ENCODE peak calls at places on chromosome 19, in four cellular contexts. K, S, N and R are unnamed samples.

GRCh38 chr19:10514211-10515145 is 2.8 kb downstream of the S1PR5 start:
- DNase-seq in K (no peak), S (no peak), N (no peak), R (no peak)

GRCh38 chr19:41175825-41176734 is 16.9 kb upstream of the CYP2S1 start:
- DNase-seq in K (peak), S (peak), N (peak), R (peak)

GRCh38 chr19:4638828-4639530 is at the start of gene TNFAIP8L1:
- DNase-seq in K (peak), S (peak), N (peak), R (peak)

GRCh38 chr19:33804021-33804799 is 7.5 kb downstream of the KCTD15 start:
- DNase-seq in K (peak), S (peak), N (peak), R (peak)

GRCh38 chr19:4415352-4415751 is 12.9 kb downstream of the CHAF1A start:
- DNase-seq in K (no peak), S (no peak), N (peak), R (no peak)

GRCh38 chr19:46697142-46697960 is 19.6 kb downstream of the PRKD2 start:
- DNase-seq in K (peak), S (peak), N (peak), R (peak)

GRCh38 chr19:47644743-47645499 is 36.0 kb downstream of the BICRA start:
- DNase-seq in K (no peak), S (no peak), N (peak), R (no peak)

GRCh38 chr19:38736413-38737280 is 7.6 kb downstream of the CAPN12 start:
- DNase-seq in K (peak), S (no peak), N (peak), R (no peak)

GRCh38 chr19:43777163-43777700 is 3.5 kb downstream of the KCNN4 start:
- DNase-seq in K (no peak), S (no peak), N (peak), R (no peak)

GRCh38 chr19:47756953-47757608 is 11.7 kb downstream of the NOP53 start:
- DNase-seq in K (no peak), S (no peak), N (no peak), R (no peak)

GRCh38 chr19:14103310-14103709 is 12.8 kb upstream of the SAMD1 start:
- DNase-seq in K (no peak), S (no peak), N (no peak), R (no peak)

GRCh38 chr19:18229474-18229873 is 3.2 kb upstream of the PDE4C start:
- DNase-seq in K (no peak), S (no peak), N (no peak), R (no peak)

GRCh38 chr19:51607077-51607476 is 23.1 kb downstream of the SIGLEC5 start:
- DNase-seq in K (no peak), S (no peak), N (no peak), R (no peak)

GRCh38 chr19:14398563-14398962 is 17.3 kb downstream of the ADGRE5 start:
- DNase-seq in K (no peak), S (no peak), N (no peak), R (no peak)

GRCh38 chr19:11377237-11377636 is 2.8 kb downstream of the SWSAP1 start:
- DNase-seq in K (peak), S (no peak), N (peak), R (peak)

GRCh38 chr19:17020823-17021222 is 5.8 kb downstream of the CPAMD8 start:
- DNase-seq in K (no peak), S (no peak), N (no peak), R (no peak)

GRCh38 chr19:29326351-29326750 is 113.4 kb upstream of the UQCRFS1 start:
- DNase-seq in K (no peak), S (no peak), N (no peak), R (no peak)

GRCh38 chr19:34484328-34484727 is 2.8 kb downstream of the WTIP start:
- DNase-seq in K (no peak), S (no peak), N (no peak), R (no peak)

GRCh38 chr19:17765069-17765618 is 13.9 kb downstream of the FCHO1 start:
- DNase-seq in K (no peak), S (no peak), N (no peak), R (no peak)

GRCh38 chr19:35130761-35131720 is 3.8 kb downstream of the LGI4 start:
- DNase-seq in K (no peak), S (no peak), N (no peak), R (no peak)

DNA sequence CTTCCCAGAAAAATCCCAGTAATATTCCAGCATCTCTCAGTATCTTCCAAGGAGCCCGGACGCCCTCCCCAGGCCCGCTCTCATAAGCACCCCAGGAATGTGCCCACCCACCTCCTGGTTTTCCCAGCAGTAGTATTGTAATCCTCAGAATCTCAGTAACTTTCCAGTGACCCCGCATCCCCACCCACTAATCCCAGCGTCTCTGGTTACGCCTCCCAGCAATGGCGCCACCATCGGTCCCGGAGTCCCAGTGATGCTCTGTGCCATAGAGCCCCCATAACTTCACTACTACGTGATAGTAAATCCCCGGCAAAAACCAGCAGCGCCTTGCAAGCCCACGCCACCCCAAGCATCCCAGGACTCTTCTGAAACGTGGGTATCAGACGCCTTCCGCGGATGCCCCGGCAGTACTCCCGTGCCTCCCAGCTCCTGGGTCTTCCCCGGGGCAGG is 961 bp upstream of the PNPLA6 start:
- DNase-seq in K (peak), S (no peak), N (peak), R (peak)
- TF ChIP-seq CTCF in K (peak), S (no peak), N (peak), R (peak)

DNA sequence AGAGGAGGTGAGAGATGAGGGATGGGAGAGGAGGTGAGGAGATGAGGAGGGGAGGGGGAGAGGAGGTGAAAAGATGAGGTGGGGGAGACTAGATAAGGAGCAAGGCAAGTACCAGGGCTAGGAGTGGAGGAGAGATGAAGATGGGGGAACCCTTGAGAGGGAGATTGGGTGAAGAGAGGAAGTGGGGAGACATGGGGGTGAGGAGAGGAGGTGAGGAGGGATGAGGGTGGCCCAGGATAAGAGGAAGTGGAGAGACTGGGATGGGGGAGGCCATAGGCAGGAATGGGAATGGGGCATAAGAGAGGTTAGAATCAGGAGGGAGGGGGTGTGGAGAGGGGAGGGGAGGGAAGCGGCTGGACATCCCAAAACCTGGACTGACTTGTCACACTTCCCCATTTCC is 16.7 kb upstream of the EMC10 start:
- DNase-seq in K (no peak), S (no peak), N (no peak), R (no peak)
- H3K4me3 ChIP-seq in K (no peak), S (no peak), N (no peak), R (no peak)

GRCh38 chr19:2291185-2291751 is 9.3 kb upstream of the PEAK3 start:
- DNase-seq in K (no peak), S (no peak), N (no peak), R (no peak)
- TF ChIP-seq CTCF in K (no peak), S (no peak), N (no peak), R (no peak)

DNA sequence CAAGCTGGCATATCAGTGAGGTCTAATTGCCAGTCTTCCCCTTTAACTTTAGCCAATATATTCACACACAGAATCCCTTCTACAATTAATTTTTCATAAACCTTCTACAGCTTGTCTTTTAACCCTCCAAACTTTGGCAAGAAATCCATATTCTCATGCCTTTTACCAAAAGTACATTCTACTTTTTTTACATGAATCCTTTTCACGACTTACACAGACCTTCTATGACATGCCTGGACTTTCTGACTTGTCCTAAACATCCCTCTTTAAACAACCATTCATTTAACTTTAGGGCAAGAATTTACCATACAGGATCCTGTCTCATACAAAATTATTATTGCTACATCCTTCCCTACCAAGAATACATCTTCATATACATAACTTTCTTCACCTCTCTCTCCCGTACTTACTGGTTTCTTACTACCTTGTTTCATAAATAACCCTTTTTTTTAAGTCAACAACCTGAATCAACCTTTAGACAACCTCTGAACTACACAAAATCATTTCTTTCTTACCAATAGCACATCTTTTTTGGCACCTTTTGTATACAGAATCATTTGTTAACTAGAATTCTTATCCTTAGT is 23.5 kb downstream of the ZNF544 start:
- DNase-seq in K (no peak), S (no peak), N (peak), R (no peak)
- H3K4me3 ChIP-seq in K (no peak), S (no peak), N (no peak), R (no peak)

DNA sequence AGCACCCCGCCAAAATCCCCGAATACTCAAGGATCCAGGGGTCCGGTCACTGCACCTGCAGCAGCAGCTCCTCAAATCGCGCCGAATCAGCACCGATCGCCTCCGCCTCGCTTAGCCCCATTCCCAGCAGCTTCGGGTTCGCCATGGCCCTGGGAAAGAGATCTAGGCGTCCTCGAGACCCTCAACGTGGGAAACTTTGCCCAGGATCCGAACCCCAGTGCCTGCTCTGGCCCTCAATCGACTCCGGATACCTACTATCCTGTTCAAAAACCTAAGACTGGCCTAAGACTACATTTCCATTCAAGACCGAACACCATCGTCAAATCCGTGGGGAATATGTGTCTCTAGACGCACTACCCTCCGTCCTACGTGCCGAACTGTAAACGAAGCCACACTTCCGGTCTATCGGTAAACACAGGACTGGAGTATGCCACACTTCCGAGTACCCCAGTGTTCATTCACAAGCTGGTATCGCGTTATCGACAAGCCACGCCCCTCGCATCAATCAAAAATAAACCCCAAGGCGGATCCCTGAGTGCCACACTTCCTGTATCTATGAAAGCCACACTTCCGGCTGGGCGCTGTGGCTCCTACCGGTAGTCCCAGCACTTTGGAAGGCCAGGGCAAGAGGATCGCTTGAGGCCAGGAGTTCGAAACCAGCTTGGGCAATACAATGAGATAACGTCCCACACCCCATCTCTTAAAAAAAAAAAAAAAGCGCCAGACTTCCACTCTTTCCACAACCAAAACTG is at the start of gene PIH1D1:
- DNase-seq in K (peak), S (peak), N (peak), R (peak)
- TF ChIP-seq CTCF in K (peak), S (peak), N (peak), R (peak)

DNA sequence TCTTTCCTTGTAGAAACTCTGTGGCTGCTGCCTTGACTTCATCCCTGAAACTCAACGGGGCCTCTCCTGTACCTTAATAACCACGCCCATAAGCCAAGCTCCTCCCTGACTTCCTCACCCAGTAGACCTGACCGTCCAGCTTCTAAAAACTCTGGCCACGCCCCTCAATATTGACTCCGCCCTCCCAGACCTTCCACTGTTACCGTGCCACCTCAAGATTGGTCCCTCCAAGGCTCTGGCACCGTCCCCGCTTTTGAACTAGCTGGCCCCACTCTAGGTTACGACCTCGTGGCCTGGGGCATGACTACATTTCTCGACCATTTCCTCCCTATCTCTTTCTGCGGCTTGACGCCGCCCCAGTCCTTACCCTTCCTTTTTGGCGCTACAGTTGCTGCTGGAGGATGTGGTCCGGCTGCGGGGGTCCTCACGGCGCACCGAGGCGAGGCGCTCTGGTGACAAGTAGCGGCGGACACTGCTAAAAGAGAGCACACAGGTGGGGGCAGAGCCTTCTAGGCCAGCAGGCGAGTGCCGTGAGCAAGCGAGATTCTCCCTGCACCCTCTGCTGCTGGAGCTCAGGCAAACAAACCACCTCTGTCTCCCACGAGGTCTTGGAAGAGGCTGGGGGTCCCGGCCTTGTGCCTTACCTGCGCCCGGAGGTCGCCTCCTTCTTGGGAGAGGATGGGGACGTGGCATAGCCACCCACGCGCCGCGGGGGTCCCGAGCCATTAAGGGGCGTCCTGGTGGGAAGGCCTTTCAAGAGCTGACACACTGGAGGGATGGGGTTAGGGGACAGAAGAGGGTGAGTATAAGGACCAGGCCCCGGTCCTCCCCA is 2.3 kb upstream of the EML2 start:
- DNase-seq in K (peak), S (peak), N (peak), R (no peak)
- H3K4me3 ChIP-seq in K (peak), S (peak), N (peak), R (peak)

GRCh38 chr19:49470615-49470978 is 3.4 kb upstream of the FLT3LG start:
- DNase-seq in K (no peak), S (no peak), N (no peak), R (no peak)

GRCh38 chr19:49468199-49468598 is 5.8 kb upstream of the FLT3LG start:
- DNase-seq in K (no peak), S (no peak), N (no peak), R (no peak)

GRCh38 chr19:49472936-49473335 is 1.1 kb upstream of the FLT3LG start:
- DNase-seq in K (no peak), S (no peak), N (no peak), R (no peak)

GRCh38 chr19:49468746-49469447 is 5.1 kb upstream of the FLT3LG start:
- DNase-seq in K (peak), S (peak), N (peak), R (no peak)

GRCh38 chr19:49469828-49470614 is 4.0 kb upstream of the FLT3LG start:
- DNase-seq in K (no peak), S (no peak), N (no peak), R (no peak)
- TF ChIP-seq CTCF in K (no peak), S (no peak), N (peak), R (no peak)

DNA sequence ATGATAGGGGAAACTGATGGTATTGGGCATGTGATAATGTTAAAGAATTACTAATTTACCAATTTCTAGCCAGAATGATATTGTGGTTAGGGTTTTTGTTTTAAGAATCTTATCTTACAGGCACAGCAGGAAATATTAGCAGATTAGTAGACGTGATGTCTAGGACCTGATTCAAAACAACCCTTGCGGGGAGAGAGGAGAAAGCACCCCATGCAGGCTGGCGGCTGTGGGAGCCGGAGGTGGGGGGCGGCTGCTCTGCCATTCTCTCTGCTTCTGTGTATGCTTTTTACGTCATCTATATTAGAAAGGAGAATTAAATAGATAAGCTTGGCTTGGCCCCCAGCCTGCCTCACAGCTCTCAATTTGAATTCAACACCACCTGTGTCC is 41.5 kb downstream of the MLLT1 start:
- DNase-seq in K (no peak), S (no peak), N (no peak), R (no peak)
- H3K4me3 ChIP-seq in K (no peak), S (no peak), N (no peak), R (no peak)

GRCh38 chr19:30406220-30406944 is 34.2 kb downstream of the ZNF536 start:
- DNase-seq in K (no peak), S (no peak), N (no peak), R (no peak)
- TF ChIP-seq CTCF in K (peak), S (peak), N (no peak), R (peak)

GRCh38 chr19:12767666-12768065 is 7.7 kb downstream of the HOOK2 start:
- DNase-seq in K (no peak), S (no peak), N (no peak), R (no peak)

GRCh38 chr19:12763100-12763499 is 11.5 kb downstream of the BEST2 start:
- DNase-seq in K (no peak), S (no peak), N (no peak), R (no peak)

GRCh38 chr19:12764698-12765097 is 10.7 kb downstream of the HOOK2 start:
- DNase-seq in K (no peak), S (no peak), N (no peak), R (no peak)

GRCh38 chr19:12767150-12767549 is 8.2 kb downstream of the HOOK2 start:
- DNase-seq in K (no peak), S (no peak), N (no peak), R (no peak)

DNA sequence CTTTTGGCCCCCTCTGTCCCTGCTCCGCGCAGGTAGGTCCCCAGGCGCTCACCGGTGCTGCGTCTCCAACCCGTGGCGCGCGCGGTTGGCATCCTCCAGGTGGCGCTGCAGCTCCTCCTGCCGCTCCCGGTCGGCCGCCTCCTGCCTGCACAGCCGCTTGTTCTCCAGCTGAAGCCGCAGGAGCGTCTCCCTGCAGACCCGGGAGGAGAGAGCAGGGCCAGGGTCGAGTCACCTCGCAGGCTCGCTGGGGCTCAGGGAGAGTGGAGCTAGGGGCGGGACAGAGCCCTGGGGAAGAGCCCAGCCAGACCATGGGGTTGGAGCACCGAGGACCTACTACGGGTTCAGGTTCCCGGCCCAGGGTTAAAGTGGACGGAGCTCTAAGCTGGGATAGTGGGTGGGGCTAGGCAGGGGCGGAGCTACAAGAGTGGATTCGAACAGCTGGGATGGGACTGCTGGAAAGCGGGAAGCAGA is 9.3 kb downstream of the HOOK2 start:
- DNase-seq in K (peak), S (peak), N (no peak), R (no peak)
- H3K4me3 ChIP-seq in K (peak), S (peak), N (peak), R (no peak)